ENCODE peak calls at places on chromosomes 6 and 20, in five cellular contexts. One of them, this sample, is unnamed.

GRCh38 chr20:63966172-63966943 is 3.4 kb downstream of the ZNF512B start:
- DNase-seq in left cardiac atrium: peak
- DNase-seq in lower lobe of right lung: peak
- DNase-seq in astrocyte of the spinal cord: no peak
- DNase-seq in T-helper 9 cell: no peak
- DNase-seq in this sample: no peak

GRCh38 chr6:25172819-25173218 is 106.4 kb upstream of the CARMIL1 start:
- DNase-seq in left cardiac atrium: no peak
- DNase-seq in lower lobe of right lung: no peak
- DNase-seq in astrocyte of the spinal cord: peak
- DNase-seq in T-helper 9 cell: no peak
- DNase-seq in this sample: no peak

GRCh38 chr20:51104960-51105460 is 82.1 kb upstream of the KCNG1 start:
- DNase-seq in left cardiac atrium: no peak
- DNase-seq in lower lobe of right lung: no peak
- DNase-seq in astrocyte of the spinal cord: no peak
- DNase-seq in T-helper 9 cell: no peak
- DNase-seq in this sample: no peak

GRCh38 chr20:49999329-49999728 is 16.5 kb downstream of the SNAI1 start:
- DNase-seq in left cardiac atrium: no peak
- DNase-seq in lower lobe of right lung: no peak
- DNase-seq in astrocyte of the spinal cord: no peak
- DNase-seq in T-helper 9 cell: no peak
- DNase-seq in this sample: no peak

GRCh38 chr20:59884494-59884893 is 48.9 kb downstream of the SYCP2 start:
- DNase-seq in left cardiac atrium: no peak
- DNase-seq in lower lobe of right lung: no peak
- DNase-seq in astrocyte of the spinal cord: no peak
- DNase-seq in T-helper 9 cell: no peak
- DNase-seq in this sample: no peak

GRCh38 chr20:33028875-33029274 is 2.6 kb upstream of the BPIFB6 start:
- DNase-seq in left cardiac atrium: no peak
- DNase-seq in lower lobe of right lung: no peak
- DNase-seq in astrocyte of the spinal cord: no peak
- DNase-seq in T-helper 9 cell: no peak
- DNase-seq in this sample: no peak

GRCh38 chr6:40947876-40948514 is 91.0 kb downstream of the UNC5CL start:
- DNase-seq in left cardiac atrium: no peak
- DNase-seq in lower lobe of right lung: no peak
- DNase-seq in astrocyte of the spinal cord: peak
- DNase-seq in T-helper 9 cell: no peak
- DNase-seq in this sample: no peak

GRCh38 chr20:24432057-24432456 is 37.4 kb upstream of the SYNDIG1 start:
- DNase-seq in left cardiac atrium: no peak
- DNase-seq in lower lobe of right lung: no peak
- DNase-seq in astrocyte of the spinal cord: no peak
- DNase-seq in T-helper 9 cell: no peak
- DNase-seq in this sample: no peak

GRCh38 chr6:4281341-4282293 is 146.2 kb upstream of the ECI2 start:
- DNase-seq in left cardiac atrium: peak
- DNase-seq in lower lobe of right lung: peak
- DNase-seq in astrocyte of the spinal cord: peak
- DNase-seq in T-helper 9 cell: no peak
- DNase-seq in this sample: peak

GRCh38 chr6:41712651-41713103 is 22.7 kb downstream of the TFEB start:
- DNase-seq in left cardiac atrium: peak
- DNase-seq in lower lobe of right lung: peak
- DNase-seq in astrocyte of the spinal cord: peak
- DNase-seq in T-helper 9 cell: no peak
- DNase-seq in this sample: no peak

GRCh38 chr20:62792940-62793756 is 3.1 kb upstream of the MRGBP start:
- DNase-seq in left cardiac atrium: no peak
- DNase-seq in lower lobe of right lung: no peak
- DNase-seq in astrocyte of the spinal cord: no peak
- DNase-seq in T-helper 9 cell: no peak
- DNase-seq in this sample: no peak

GRCh38 chr6:133817460-133818047 is 71.4 kb upstream of the TCF21 start:
- DNase-seq in left cardiac atrium: no peak
- DNase-seq in lower lobe of right lung: no peak
- DNase-seq in astrocyte of the spinal cord: no peak
- DNase-seq in T-helper 9 cell: peak
- DNase-seq in this sample: peak

GRCh38 chr6:24520929-24521546 is 26.3 kb downstream of the ALDH5A1 start:
- DNase-seq in left cardiac atrium: peak
- DNase-seq in lower lobe of right lung: peak
- DNase-seq in astrocyte of the spinal cord: peak
- DNase-seq in T-helper 9 cell: no peak
- DNase-seq in this sample: no peak

GRCh38 chr6:99739526-99739925 is 132.9 kb downstream of the PRDM13 start:
- DNase-seq in left cardiac atrium: no peak
- DNase-seq in lower lobe of right lung: no peak
- DNase-seq in astrocyte of the spinal cord: no peak
- DNase-seq in T-helper 9 cell: no peak
- DNase-seq in this sample: no peak

GRCh38 chr20:19212524-19213502 is at the start of gene SLC24A3:
- DNase-seq in left cardiac atrium: peak
- DNase-seq in lower lobe of right lung: peak
- DNase-seq in astrocyte of the spinal cord: peak
- DNase-seq in T-helper 9 cell: no peak
- DNase-seq in this sample: peak

GRCh38 chr6:165574770-165575549 is 88.1 kb downstream of the PDE10A start:
- DNase-seq in left cardiac atrium: no peak
- DNase-seq in lower lobe of right lung: no peak
- DNase-seq in astrocyte of the spinal cord: peak
- DNase-seq in T-helper 9 cell: no peak
- DNase-seq in this sample: no peak

GRCh38 chr6:150887978-150888563 is 22.6 kb downstream of the MTHFD1L start:
- DNase-seq in left cardiac atrium: no peak
- DNase-seq in lower lobe of right lung: no peak
- DNase-seq in astrocyte of the spinal cord: no peak
- DNase-seq in T-helper 9 cell: no peak
- DNase-seq in this sample: no peak

GRCh38 chr20:15760217-15760567 is 813.1 kb downstream of the KIF16B start:
- DNase-seq in left cardiac atrium: no peak
- DNase-seq in lower lobe of right lung: no peak
- DNase-seq in astrocyte of the spinal cord: no peak
- DNase-seq in T-helper 9 cell: no peak
- DNase-seq in this sample: no peak

GRCh38 chr6:124132256-124132655 is 328.6 kb downstream of the NKAIN2 start:
- DNase-seq in left cardiac atrium: no peak
- DNase-seq in lower lobe of right lung: no peak
- DNase-seq in astrocyte of the spinal cord: peak
- DNase-seq in T-helper 9 cell: no peak
- DNase-seq in this sample: no peak

This sample was measured in progenitor cell of endocrine pancreas.